ENCODE peak calls at places on chromosomes 11 and 22, in nine cellular contexts. G is cardiac fibroblast, P is tibial artery, D is endodermal cell, C is thoracic aorta, S is HCT116, E is AG09309, T is pancreas, V is HFFc6. Q is an unnamed sample.

GRCh38 chr11:97683733-97684132 is 1293.9 kb downstream of the JRKL start:
- DNase-seq in G (peak), P (no peak), D (peak), C (no peak), S (no peak), E (no peak), T (no peak), V (no peak), Q (peak)

GRCh38 chr11:65809496-65809895 is 22.6 kb downstream of the OVOL1 start:
- DNase-seq in G (no peak), P (no peak), D (no peak), C (no peak), S (no peak), E (no peak), T (no peak), V (no peak), Q (no peak)

GRCh38 chr11:46519351-46519750 is 74.5 kb downstream of the AMBRA1 start:
- DNase-seq in G (no peak), P (no peak), D (no peak), C (no peak), S (no peak), E (no peak), T (no peak), V (no peak), Q (no peak)

GRCh38 chr11:130480166-130480565 is 31.7 kb downstream of the ADAMTS15 start:
- DNase-seq in G (peak), P (no peak), D (no peak), C (no peak), S (no peak), E (no peak), T (no peak), V (no peak), Q (no peak)

GRCh38 chr11:119699227-119699626 is 29.8 kb downstream of the NECTIN1 start:
- DNase-seq in G (peak), P (peak), D (no peak), C (no peak), S (no peak), E (no peak), T (peak), V (no peak), Q (peak)

GRCh38 chr22:37498289-37498909 is 12.2 kb upstream of the MFNG start:
- DNase-seq in G (no peak), P (no peak), D (peak), C (no peak), S (no peak), E (no peak), T (peak), V (no peak), Q (peak)

GRCh38 chr22:36398602-36399472 is 11.1 kb upstream of the MYH9 start:
- DNase-seq in G (peak), P (no peak), D (no peak), C (no peak), S (no peak), E (no peak), T (no peak), V (peak), Q (no peak)

GRCh38 chr22:20440637-20441591 is 3.3 kb upstream of the SCARF2 start:
- DNase-seq in G (no peak), P (peak), D (peak), C (no peak), S (no peak), E (no peak), T (no peak), V (no peak), Q (no peak)

GRCh38 chr11:128039140-128040021 is 548.0 kb downstream of the ETS1 start:
- DNase-seq in G (peak), P (peak), D (no peak), C (no peak), S (no peak), E (peak), T (no peak), V (peak), Q (no peak)

GRCh38 chr11:33479216-33479615 is 221.4 kb downstream of the C11orf91 start:
- DNase-seq in G (no peak), P (no peak), D (no peak), C (no peak), S (no peak), E (no peak), T (no peak), V (no peak), Q (no peak)

GRCh38 chr22:30452861-30453260 is 19.0 kb downstream of the SEC14L3 start:
- DNase-seq in G (no peak), P (no peak), D (no peak), C (no peak), S (no peak), E (no peak), T (no peak), V (no peak), Q (no peak)

GRCh38 chr11:75474878-75475766 is 42.1 kb upstream of the KLHL35 start:
- DNase-seq in G (peak), P (no peak), D (peak), C (no peak), S (no peak), E (no peak), T (no peak), V (no peak), Q (peak)

GRCh38 chr22:35376728-35377472 is 4.0 kb upstream of the HMOX1 start:
- DNase-seq in G (peak), P (peak), D (peak), C (peak), S (peak), E (peak), T (peak), V (peak), Q (peak)

GRCh38 chr11:75969626-75970308 is 154.8 kb downstream of the UVRAG start:
- DNase-seq in G (peak), P (no peak), D (no peak), C (no peak), S (no peak), E (peak), T (no peak), V (peak), Q (no peak)

GRCh38 chr11:16603245-16603644 is 135.2 kb upstream of the C11orf58 start:
- DNase-seq in G (no peak), P (no peak), D (peak), C (no peak), S (no peak), E (no peak), T (peak), V (no peak), Q (peak)

GRCh38 chr11:67307545-67308001 is 4.2 kb downstream of the SSH3 start:
- DNase-seq in G (no peak), P (no peak), D (peak), C (no peak), S (no peak), E (no peak), T (no peak), V (no peak), Q (no peak)

GRCh38 chr11:47477323-47477722 is 28.4 kb upstream of the RAPSN start:
- DNase-seq in G (peak), P (no peak), D (no peak), C (no peak), S (no peak), E (no peak), T (no peak), V (peak), Q (no peak)

GRCh38 chr11:14679662-14680061 is 36.1 kb downstream of the PDE3B start:
- DNase-seq in G (no peak), P (no peak), D (no peak), C (no peak), S (no peak), E (no peak), T (no peak), V (no peak), Q (no peak)

GRCh38 chr11:130002846-130003716 is 446 bp upstream of the PRDM10 start:
- DNase-seq in G (peak), P (peak), D (peak), C (peak), S (peak), E (peak), T (peak), V (peak), Q (peak)

GRCh38 chr11:75150879-75151278 is at the start of gene SLCO2B1:
- DNase-seq in G (no peak), P (no peak), D (no peak), C (no peak), S (no peak), E (no peak), T (no peak), V (no peak), Q (peak)

GRCh38 chr11:9772218-9772617 is 108.3 kb downstream of the SWAP70 start:
- DNase-seq in G (no peak), P (no peak), D (no peak), C (no peak), S (no peak), E (no peak), T (no peak), V (no peak), Q (no peak)

GRCh38 chr11:10366568-10367331 is 61.9 kb downstream of the ADM start:
- DNase-seq in G (peak), P (peak), D (peak), C (peak), S (peak), E (peak), T (peak), V (peak), Q (peak)

GRCh38 chr11:103043826-103044688 is 47.9 kb downstream of the DCUN1D5 start:
- DNase-seq in G (no peak), P (no peak), D (no peak), C (no peak), S (no peak), E (no peak), T (no peak), V (no peak), Q (no peak)

GRCh38 chr22:23526588-23527315 is 53.3 kb downstream of the IGLL1 start:
- DNase-seq in G (no peak), P (peak), D (no peak), C (no peak), S (no peak), E (no peak), T (no peak), V (no peak), Q (no peak)

GRCh38 chr11:72848846-72849466 is 34.7 kb downstream of the ATG16L2 start:
- DNase-seq in G (peak), P (no peak), D (peak), C (no peak), S (no peak), E (no peak), T (no peak), V (peak), Q (peak)

GRCh38 chr11:119169272-119169719 is 771 bp downstream of the NLRX1 start:
- DNase-seq in G (peak), P (peak), D (peak), C (no peak), S (peak), E (no peak), T (peak), V (no peak), Q (peak)

GRCh38 chr11:75424396-75424795 is 8.6 kb downstream of the KLHL35 start:
- DNase-seq in G (no peak), P (no peak), D (peak), C (no peak), S (no peak), E (no peak), T (no peak), V (no peak), Q (no peak)

GRCh38 chr11:128448487-128448886 is 138.9 kb downstream of the ETS1 start:
- DNase-seq in G (no peak), P (no peak), D (peak), C (no peak), S (peak), E (no peak), T (peak), V (peak), Q (peak)

GRCh38 chr11:86938900-86939880 is 16.0 kb downstream of the FZD4 start:
- DNase-seq in G (peak), P (no peak), D (no peak), C (no peak), S (peak), E (no peak), T (no peak), V (peak), Q (peak)

GRCh38 chr11:14413307-14414072 is 54.5 kb upstream of the RRAS2 start:
- DNase-seq in G (peak), P (no peak), D (peak), C (no peak), S (no peak), E (no peak), T (no peak), V (peak), Q (no peak)

GRCh38 chr11:58963551-58964075 is 24.3 kb downstream of the GLYATL1 start:
- DNase-seq in G (peak), P (no peak), D (peak), C (no peak), S (no peak), E (peak), T (peak), V (peak), Q (peak)

GRCh38 chr22:36839356-36840073 is 21.3 kb upstream of the NCF4 start:
- DNase-seq in G (peak), P (no peak), D (no peak), C (no peak), S (no peak), E (no peak), T (no peak), V (no peak), Q (no peak)

GRCh38 chr22:26168934-26169311 is 339 bp upstream of the SEZ6L start:
- DNase-seq in G (no peak), P (no peak), D (no peak), C (no peak), S (no peak), E (no peak), T (no peak), V (no peak), Q (peak)

GRCh38 chr11:2135018-2135569 is 4.1 kb downstream of the IGF2 start:
- DNase-seq in G (no peak), P (no peak), D (no peak), C (no peak), S (no peak), E (no peak), T (no peak), V (no peak), Q (no peak)

GRCh38 chr11:31870609-31871309 is 59.6 kb upstream of the PAX6 start:
- DNase-seq in G (peak), P (no peak), D (peak), C (no peak), S (peak), E (no peak), T (peak), V (no peak), Q (peak)

GRCh38 chr11:26234451-26234850 is 97.5 kb upstream of the ANO3 start:
- DNase-seq in G (no peak), P (no peak), D (no peak), C (no peak), S (no peak), E (no peak), T (no peak), V (no peak), Q (no peak)

GRCh38 chr11:18650353-18650752 is 16.2 kb upstream of the SPTY2D1 start:
- DNase-seq in G (no peak), P (no peak), D (no peak), C (no peak), S (no peak), E (no peak), T (no peak), V (no peak), Q (no peak)

DNA sequence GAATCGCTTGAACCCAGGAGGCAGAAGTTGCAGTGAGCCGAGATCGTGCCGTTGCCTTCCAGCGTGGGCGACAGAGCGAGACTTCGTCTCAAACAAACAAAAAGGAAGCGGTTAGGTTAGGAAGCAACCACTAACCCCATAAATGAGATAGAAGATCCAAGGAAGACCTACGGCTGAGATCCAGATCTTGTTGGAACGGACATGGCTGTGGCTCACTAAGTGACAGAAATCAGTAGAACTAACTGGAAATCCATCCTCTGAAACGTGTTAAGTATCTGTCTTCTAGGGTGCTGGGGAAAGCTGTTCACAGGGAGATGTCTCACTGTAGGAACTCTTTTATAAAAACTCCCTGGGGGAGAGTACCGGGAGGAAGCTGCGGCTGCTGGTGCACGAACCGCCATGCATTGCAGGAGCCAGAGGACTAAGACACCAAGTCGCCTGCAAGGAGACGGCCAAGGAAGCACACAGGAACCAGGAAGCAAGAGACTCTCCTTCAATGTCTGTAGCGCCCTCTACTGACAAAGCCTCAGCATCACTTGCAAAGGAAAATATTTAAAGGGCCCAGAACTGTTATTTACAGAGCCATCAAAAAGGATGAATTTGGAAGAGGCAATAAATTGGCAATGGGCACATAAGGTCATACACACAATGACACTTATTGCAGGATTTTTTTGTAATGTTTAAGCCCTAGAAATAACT is 16.9 kb upstream of the SPTY2D1 start:
- DNase-seq in G (peak), P (no peak), D (peak), C (no peak), S (peak), E (no peak), T (peak), V (peak), Q (peak)
- TF ChIP-seq CTCF in G (peak), P (peak), D (peak), C (peak), S (peak), E (peak), T (peak), V (peak), Q (peak)

GRCh38 chr11:77593883-77594282 is 4.1 kb downstream of the AQP11 start:
- DNase-seq in G (no peak), P (no peak), D (no peak), C (no peak), S (no peak), E (no peak), T (no peak), V (no peak), Q (no peak)

GRCh38 chr11:77589521-77590193 is at the start of gene AQP11:
- DNase-seq in G (peak), P (peak), D (peak), C (peak), S (peak), E (peak), T (peak), V (peak), Q (peak)

GRCh38 chr11:77590194-77590591 is 440 bp downstream of the AQP11 start:
- DNase-seq in G (peak), P (peak), D (peak), C (no peak), S (no peak), E (no peak), T (no peak), V (peak), Q (peak)

GRCh38 chr11:77592727-77593126 is 3.0 kb downstream of the AQP11 start:
- DNase-seq in G (no peak), P (no peak), D (no peak), C (no peak), S (no peak), E (no peak), T (no peak), V (no peak), Q (no peak)

GRCh38 chr11:77589181-77589520 is 602 bp upstream of the AQP11 start:
- DNase-seq in G (no peak), P (no peak), D (no peak), C (no peak), S (no peak), E (no peak), T (no peak), V (no peak), Q (no peak)
- TF ChIP-seq CTCF in G (no peak), P (no peak), D (no peak), C (no peak), S (no peak), E (no peak), T (no peak), V (no peak), Q (no peak)

GRCh38 chr22:43218786-43219185 is 31.9 kb upstream of the TTLL12 start:
- DNase-seq in G (no peak), P (no peak), D (no peak), C (no peak), S (no peak), E (no peak), T (no peak), V (no peak), Q (no peak)
- TF ChIP-seq CTCF in G (no peak), P (no peak), D (no peak), C (no peak), S (no peak), E (no peak), T (no peak), V (no peak), Q (no peak)

GRCh38 chr22:44827666-44828065 is 75.3 kb downstream of the ARHGAP8 start:
- DNase-seq in G (no peak), P (no peak), D (no peak), C (no peak), S (no peak), E (no peak), T (no peak), V (no peak), Q (no peak)

GRCh38 chr22:44831885-44832284 is 79.5 kb downstream of the ARHGAP8 start:
- DNase-seq in G (no peak), P (no peak), D (no peak), C (no peak), S (no peak), E (no peak), T (no peak), V (no peak), Q (no peak)

GRCh38 chr22:44825310-44826150 is 73.2 kb downstream of the ARHGAP8 start:
- DNase-seq in G (no peak), P (no peak), D (no peak), C (no peak), S (no peak), E (no peak), T (no peak), V (no peak), Q (no peak)

GRCh38 chr22:44824271-44824670 is 71.9 kb downstream of the ARHGAP8 start:
- DNase-seq in G (no peak), P (no peak), D (no peak), C (no peak), S (no peak), E (no peak), T (no peak), V (no peak), Q (no peak)

DNA sequence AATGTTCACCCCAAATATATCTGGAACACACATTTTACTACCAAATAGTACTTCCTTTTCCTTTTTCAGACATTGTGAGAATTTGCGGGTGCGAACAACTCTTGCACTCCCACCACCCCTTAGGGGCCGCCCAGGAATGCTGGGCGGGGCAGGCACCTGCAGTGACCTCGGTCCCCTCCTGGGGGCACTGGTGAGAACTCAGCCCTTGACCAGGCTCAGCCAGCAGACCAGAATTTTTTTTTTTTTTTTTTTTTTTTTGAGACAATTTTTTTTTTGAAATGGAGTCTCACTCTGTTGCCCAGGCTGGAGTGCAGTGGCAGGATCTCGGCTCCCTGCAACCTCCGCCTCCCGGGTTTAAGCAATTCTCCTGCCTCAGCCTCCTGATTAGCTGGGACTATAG is 75.8 kb downstream of the ARHGAP8 start:
- DNase-seq in G (no peak), P (no peak), D (peak), C (no peak), S (no peak), E (no peak), T (no peak), V (no peak), Q (no peak)
- TF ChIP-seq CTCF in G (peak), P (no peak), D (peak), C (no peak), S (peak), E (peak), T (no peak), V (peak), Q (peak)

GRCh38 chr11:61962213-61963015 is 5.0 kb downstream of the FTH1 start:
- DNase-seq in G (no peak), P (peak), D (peak), C (no peak), S (no peak), E (no peak), T (peak), V (no peak), Q (no peak)
- TF ChIP-seq CTCF in G (no peak), P (no peak), D (no peak), C (no peak), S (no peak), E (no peak), T (no peak), V (no peak), Q (no peak)

Q was measured in hepatocyte.